ENCODE peak calls at places on chromosomes 7 and 10, in ten cellular contexts. F is lower lobe of right lung, S is lower leg skin, B is choroid plexus epithelial cell, O is GM10248, Y is AG09309, R is nephron progenitor cell, G is mammary epithelial cell, D is D721Med, K is colonic mucosa. Z is an unnamed sample.

GRCh38 chr10:43056568-43057011 is 20.3 kb upstream of the RET start:
- DNase-seq in Y (no peak), R (no peak), D (no peak), S (peak), G (no peak), B (no peak), K (no peak), O (no peak), F (peak), Z (no peak)

GRCh38 chr10:123669901-123670300 is 3.7 kb downstream of the GPR26 start:
- DNase-seq in O (no peak), F (no peak), D (no peak), Y (no peak), S (no peak), K (no peak), B (no peak), G (peak), R (no peak), Z (no peak)

GRCh38 chr7:95001258-95001657 is 93.9 kb downstream of the PPP1R9A start:
- DNase-seq in S (no peak), O (no peak), D (no peak), K (no peak), R (no peak), B (no peak), Y (no peak), G (no peak), F (no peak), Z (no peak)

GRCh38 chr7:156897673-156898072 is 4.7 kb upstream of the LMBR1 start:
- DNase-seq in R (no peak), Y (no peak), F (no peak), K (no peak), G (peak), D (no peak), O (no peak), B (no peak), S (no peak), Z (no peak)

GRCh38 chr7:81725496-81726117 is 44.2 kb downstream of the HGF start:
- DNase-seq in F (no peak), Y (peak), K (no peak), D (no peak), R (no peak), S (no peak), G (no peak), O (no peak), B (peak), Z (peak)

GRCh38 chr7:47202146-47202768 is 379.7 kb downstream of the TNS3 start:
- DNase-seq in R (no peak), Y (no peak), F (no peak), D (no peak), O (no peak), B (no peak), G (peak), S (no peak), K (no peak), Z (no peak)

GRCh38 chr10:3622845-3623621 is 162.0 kb downstream of the KLF6 start:
- DNase-seq in K (no peak), G (no peak), F (no peak), D (no peak), O (no peak), Y (no peak), B (peak), R (no peak), S (no peak), Z (no peak)

GRCh38 chr7:26782501-26782900 is 81.9 kb downstream of the SKAP2 start:
- DNase-seq in S (no peak), G (peak), K (no peak), F (no peak), B (no peak), Y (no peak), R (no peak), D (no peak), O (no peak), Z (no peak)

GRCh38 chr10:79995979-79996629 is 47.2 kb upstream of the SFTPD start:
- DNase-seq in O (no peak), F (no peak), S (no peak), D (no peak), G (no peak), K (no peak), Y (no peak), B (no peak), R (no peak), Z (no peak)

GRCh38 chr10:94292448-94293118 is 70.2 kb downstream of the NOC3L start:
- DNase-seq in S (no peak), R (no peak), K (peak), Y (peak), D (no peak), B (peak), G (peak), O (no peak), F (no peak), Z (no peak)

GRCh38 chr10:96627292-96627691 is 40.5 kb upstream of the TM9SF3 start:
- DNase-seq in O (no peak), F (no peak), R (no peak), K (no peak), D (no peak), B (no peak), G (no peak), Y (no peak), S (no peak), Z (no peak)

GRCh38 chr10:132972149-132972985 is 30.0 kb upstream of the CFAP46 start:
- DNase-seq in R (no peak), S (no peak), O (no peak), F (no peak), B (no peak), D (no peak), K (no peak), G (no peak), Y (no peak), Z (no peak)

GRCh38 chr10:81820418-81820817 is 54.6 kb upstream of the NRG3 start:
- DNase-seq in S (no peak), G (no peak), K (no peak), F (no peak), R (no peak), O (no peak), D (peak), Y (no peak), B (peak), Z (no peak)

GRCh38 chr10:90862908-90863514 is 5.2 kb upstream of the HTR7 start:
- DNase-seq in G (peak), R (no peak), D (no peak), Y (no peak), K (no peak), S (no peak), O (no peak), B (peak), F (no peak), Z (no peak)

GRCh38 chr10:4283841-4284610 is 499.0 kb upstream of the KLF6 start:
- DNase-seq in R (no peak), O (no peak), K (no peak), F (no peak), Y (peak), G (no peak), D (no peak), B (peak), S (peak), Z (peak)

GRCh38 chr7:94366827-94367226 is 27.9 kb upstream of the COL1A2 start:
- DNase-seq in G (no peak), O (no peak), D (no peak), S (no peak), R (no peak), B (no peak), F (no peak), K (no peak), Y (no peak), Z (no peak)

GRCh38 chr7:19648791-19649190 is 60.0 kb downstream of the POLR1F start:
- DNase-seq in K (no peak), R (no peak), S (no peak), Y (no peak), G (peak), F (no peak), B (no peak), O (no peak), D (no peak), Z (no peak)

GRCh38 chr7:92391071-92391470 is 56.2 kb upstream of the GATAD1 start:
- DNase-seq in B (no peak), S (no peak), K (no peak), G (no peak), D (no peak), F (no peak), R (no peak), Y (no peak), O (no peak), Z (no peak)

GRCh38 chr10:130341325-130341724 is 205.1 kb downstream of the GLRX3 start:
- DNase-seq in D (no peak), G (no peak), F (no peak), R (peak), S (no peak), Y (no peak), B (no peak), K (no peak), O (no peak), Z (no peak)

GRCh38 chr7:1857487-1858425 is 187.7 kb downstream of the ELFN1 start:
- DNase-seq in R (peak), G (no peak), D (no peak), O (no peak), Y (no peak), K (no peak), B (no peak), F (peak), S (peak), Z (no peak)

GRCh38 chr10:52318136-52318810 is 4.2 kb downstream of the DKK1 start:
- DNase-seq in D (no peak), R (no peak), B (peak), O (no peak), F (no peak), S (no peak), G (peak), Y (peak), K (no peak), Z (no peak)

GRCh38 chr7:129103561-129104324 is 40.8 kb upstream of the TSPAN33 start:
- DNase-seq in F (no peak), D (no peak), O (no peak), Y (no peak), K (no peak), G (no peak), B (no peak), S (no peak), R (no peak), Z (no peak)

GRCh38 chr10:124561206-124561605 is 99.6 kb downstream of the LHPP start:
- DNase-seq in K (no peak), G (no peak), F (peak), Y (no peak), B (no peak), R (no peak), D (no peak), S (no peak), O (no peak), Z (no peak)

GRCh38 chr7:127858091-127858914 is 172.9 kb downstream of the LRRC4 start:
- DNase-seq in G (no peak), S (no peak), O (no peak), Y (no peak), B (no peak), K (no peak), F (no peak), D (no peak), R (no peak), Z (no peak)

GRCh38 chr7:130920122-130920521 is 186.1 kb upstream of the KLF14 start:
- DNase-seq in R (no peak), O (no peak), K (no peak), B (no peak), D (no peak), F (no peak), Y (no peak), S (no peak), G (no peak), Z (no peak)

GRCh38 chr10:101563497-101564040 is 24.5 kb downstream of the POLL start:
- DNase-seq in G (no peak), B (no peak), F (no peak), R (no peak), Y (no peak), O (no peak), S (peak), D (no peak), K (peak), Z (no peak)

GRCh38 chr10:16792675-16793074 is 24.5 kb downstream of the RSU1 start:
- DNase-seq in O (no peak), B (peak), Y (peak), R (no peak), S (no peak), K (no peak), G (no peak), D (no peak), F (no peak), Z (no peak)

GRCh38 chr7:155829796-155830470 is 17.7 kb upstream of the SHH start:
- DNase-seq in S (no peak), B (no peak), Y (no peak), R (no peak), K (no peak), D (no peak), G (no peak), F (no peak), O (no peak), Z (no peak)

GRCh38 chr7:73864981-73865711 is 4.2 kb downstream of the TMEM270 start:
- DNase-seq in S (no peak), Y (no peak), F (no peak), B (no peak), O (no peak), D (no peak), R (no peak), K (no peak), G (no peak), Z (no peak)

GRCh38 chr10:44673245-44673999 is 237.7 kb upstream of the TMEM72 start:
- DNase-seq in G (no peak), F (no peak), K (peak), O (no peak), Y (no peak), B (no peak), S (no peak), D (no peak), R (no peak), Z (no peak)

DNA sequence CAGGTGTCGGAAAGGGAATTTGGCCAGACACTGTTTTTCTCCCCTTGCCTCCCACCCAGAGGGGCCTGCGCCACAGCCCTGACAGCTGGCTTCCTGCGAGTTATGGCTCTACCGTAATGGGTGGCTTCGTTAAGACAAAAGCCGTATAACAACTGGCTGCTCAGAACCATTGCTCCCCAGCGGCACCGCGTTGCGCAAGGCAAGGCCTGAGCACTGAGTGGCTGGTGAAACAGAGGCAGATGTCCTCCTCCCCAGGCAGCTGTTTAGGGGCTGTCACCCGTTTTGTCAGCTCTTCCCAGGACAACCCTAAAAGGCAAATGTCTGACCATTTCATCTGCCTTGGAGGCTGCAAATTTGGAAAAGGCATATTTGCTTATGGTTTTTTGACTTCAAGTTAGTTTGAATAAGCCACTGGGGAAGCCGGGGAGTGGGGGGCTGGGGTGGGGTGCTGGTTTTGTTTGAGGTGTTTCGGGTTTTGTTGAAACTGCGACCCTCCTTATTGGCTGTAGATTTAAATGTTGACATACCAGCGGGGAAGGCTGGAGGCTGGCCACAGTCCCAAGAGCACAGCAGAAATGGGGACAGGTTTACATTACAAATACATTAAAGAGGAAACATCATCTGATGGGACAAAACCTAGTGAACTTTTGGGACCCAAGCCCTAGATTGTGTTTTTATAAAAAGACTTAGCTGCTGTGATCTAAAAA is 681 bp upstream of the SPOCK2 start:
- DNase-seq in O (peak), R (peak), S (peak), F (peak), K (no peak), G (no peak), B (peak), Y (no peak), D (no peak), Z (no peak)
- TF ChIP-seq CTCF in O (no peak), R (no peak), S (no peak), F (no peak), K (no peak), G (no peak), B (no peak), Y (no peak), D (no peak), Z (no peak)

DNA sequence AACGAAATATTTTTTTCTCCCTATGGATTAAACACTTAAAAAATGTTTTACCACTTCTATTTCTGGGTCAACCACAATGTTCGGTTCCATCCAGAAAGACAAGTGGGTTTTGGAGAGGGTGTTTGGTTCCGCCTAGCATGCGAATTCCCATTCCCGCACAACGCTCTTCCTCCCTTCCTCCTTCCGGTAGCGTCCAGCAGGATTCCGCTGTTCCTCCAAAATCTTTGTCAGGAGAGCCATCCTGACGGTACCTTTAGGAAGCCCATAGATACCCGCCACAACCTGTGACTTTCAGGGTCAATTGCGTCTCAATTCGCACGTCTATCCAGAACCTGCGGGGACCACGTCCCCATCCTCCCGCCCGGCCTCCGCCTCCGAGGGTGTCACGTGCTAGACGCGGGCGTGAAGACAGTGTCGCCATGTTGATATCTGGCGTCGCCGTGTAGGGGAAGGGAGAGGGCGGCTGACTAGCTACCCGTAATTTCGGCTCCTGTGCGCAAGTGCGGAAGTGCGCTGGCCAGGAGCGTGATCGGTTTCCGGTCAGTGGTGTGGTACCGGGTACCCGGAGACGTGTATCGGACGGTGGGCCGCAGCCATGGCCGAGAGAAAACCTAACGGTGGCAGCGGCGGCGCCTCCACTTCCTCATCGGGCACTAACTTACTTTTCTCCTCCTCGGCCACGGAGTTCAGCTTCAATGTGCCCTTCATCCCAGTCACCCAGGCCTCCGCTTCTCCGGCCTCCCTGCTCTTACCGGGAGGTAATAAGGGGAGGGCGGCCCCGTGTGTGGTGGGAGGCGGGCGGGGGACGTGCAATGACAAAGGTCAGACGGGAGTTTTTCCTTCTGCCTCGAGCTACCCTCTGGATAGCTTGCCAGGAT is at the start of gene SEC23IP:
- DNase-seq in D (peak), F (peak), O (peak), G (peak), Y (peak), B (peak), S (peak), R (peak), K (peak), Z (peak)
- TF ChIP-seq CTCF in D (no peak), F (no peak), O (no peak), G (no peak), Y (peak), B (no peak), S (no peak), R (no peak), K (no peak), Z (no peak)

DNA sequence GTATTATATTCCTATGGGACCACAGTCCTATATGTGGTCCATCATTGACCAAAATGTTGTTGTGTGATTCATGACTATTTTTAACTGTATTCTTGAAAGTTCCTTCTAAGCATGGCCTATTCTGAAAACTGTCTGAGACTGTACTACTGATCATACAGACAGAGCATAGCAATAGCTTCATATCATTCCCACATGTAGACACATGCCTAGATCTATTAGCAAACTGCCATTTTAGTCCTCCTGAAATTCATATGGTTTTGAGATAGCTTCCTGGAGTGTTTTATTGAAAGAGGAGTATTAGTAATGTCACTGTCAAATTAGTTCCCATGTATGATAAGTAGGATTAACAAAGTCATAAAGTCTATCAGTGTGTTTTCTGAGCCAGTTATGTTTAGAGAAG is 157.5 kb downstream of the BMPER start:
- DNase-seq in B (no peak), K (no peak), R (no peak), S (no peak), D (no peak), G (no peak), O (no peak), Y (no peak), F (no peak), Z (no peak)
- TF ChIP-seq CTCF in B (no peak), K (no peak), R (no peak), S (no peak), D (no peak), G (no peak), O (no peak), Y (no peak), F (no peak), Z (no peak)

DNA sequence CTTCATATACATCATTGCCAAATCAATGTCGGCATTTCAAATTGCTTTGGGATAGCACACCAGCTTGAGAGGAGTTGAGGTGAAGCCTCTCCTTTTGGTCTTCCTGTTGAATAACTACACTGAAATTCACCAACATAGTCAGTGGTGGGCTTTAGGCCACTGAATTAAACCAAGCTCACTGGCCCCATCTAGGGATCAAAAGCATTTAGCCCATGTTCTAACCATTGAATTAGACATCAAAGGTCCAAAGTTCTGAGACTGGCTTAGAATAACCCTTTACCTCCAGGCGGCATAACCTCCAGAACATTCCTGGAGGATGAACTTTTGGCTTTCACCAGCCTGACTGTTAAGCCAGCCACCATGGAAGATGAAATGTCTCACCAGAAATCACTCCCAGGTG is 54.6 kb downstream of the BPGM start:
- DNase-seq in O (peak), G (no peak), R (no peak), Y (no peak), S (no peak), D (no peak), B (peak), F (no peak), K (no peak), Z (no peak)
- TF ChIP-seq CTCF in O (peak), G (peak), R (peak), Y (peak), S (no peak), D (peak), B (peak), F (peak), K (no peak), Z (peak)

DNA sequence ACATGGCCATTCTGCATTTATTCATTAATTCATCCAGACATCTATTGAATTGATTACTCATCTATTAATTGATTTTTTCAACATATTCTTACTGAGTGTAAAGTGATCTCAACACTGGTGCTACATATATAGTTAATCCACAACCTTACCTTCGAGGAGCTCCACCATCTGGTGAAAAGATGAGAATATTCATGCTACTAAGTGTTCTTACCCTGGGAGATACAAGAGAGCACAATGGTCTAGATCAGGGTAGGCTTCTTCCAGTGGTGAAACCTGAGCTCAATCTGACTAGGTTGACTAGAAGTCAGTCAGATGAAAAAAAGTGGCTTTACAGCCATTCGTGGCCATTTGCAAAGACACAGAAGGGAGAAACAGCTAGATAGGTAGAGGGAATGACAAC is 507.4 kb downstream of the ANKRD7 start:
- DNase-seq in D (no peak), F (no peak), Y (no peak), B (no peak), K (no peak), S (no peak), O (no peak), G (no peak), R (no peak), Z (no peak)
- TF ChIP-seq CTCF in D (peak), F (no peak), Y (no peak), B (no peak), K (no peak), S (no peak), O (no peak), G (peak), R (no peak), Z (no peak)

GRCh38 chr7:12291870-12292269 is 80.8 kb downstream of the TMEM106B start:
- DNase-seq in S (no peak), F (no peak), R (no peak), K (no peak), O (no peak), D (no peak), Y (no peak), G (peak), B (peak), Z (no peak)
- TF ChIP-seq CTCF in S (no peak), F (no peak), R (no peak), K (peak), O (peak), D (no peak), Y (peak), G (peak), B (peak), Z (no peak)

GRCh38 chr10:114694735-114695134 is 36.7 kb upstream of the ABLIM1 start:
- DNase-seq in D (no peak), S (no peak), R (peak), K (peak), B (peak), Y (no peak), O (peak), F (no peak), G (no peak), Z (no peak)
- TF ChIP-seq CTCF in D (peak), S (no peak), R (peak), K (peak), B (peak), Y (peak), O (peak), F (peak), G (peak), Z (peak)

Z was measured in AG09319.